ENCODE peak calls at places on chromosomes 2 and 18, in nine cellular contexts. One of them, this sample, is unnamed.

GRCh38 chr2:26621469-26622199 is 19.5 kb downstream of the CIB4 start:
- DNase-seq in aorta: no peak
- DNase-seq in psoas muscle: no peak
- DNase-seq in H9: no peak
- DNase-seq in right cardiac atrium: no peak
- DNase-seq in astrocyte: no peak
- DNase-seq in tibial artery: no peak
- DNase-seq in left ventricle myocardium inferior: no peak
- DNase-seq in SK-N-SH: peak; percentile 4
- DNase-seq in this sample: no peak

GRCh38 chr2:202982779-202983491 is 31.7 kb upstream of the NBEAL1 start:
- DNase-seq in aorta: no peak
- DNase-seq in psoas muscle: no peak
- DNase-seq in H9: no peak
- DNase-seq in right cardiac atrium: no peak
- DNase-seq in astrocyte: no peak
- DNase-seq in tibial artery: no peak
- DNase-seq in left ventricle myocardium inferior: no peak
- DNase-seq in SK-N-SH: no peak
- DNase-seq in this sample: no peak

GRCh38 chr2:169260246-169260645 is 102.1 kb downstream of the LRP2 start:
- DNase-seq in aorta: no peak
- DNase-seq in psoas muscle: no peak
- DNase-seq in H9: peak; percentile 61
- DNase-seq in right cardiac atrium: no peak
- DNase-seq in astrocyte: no peak
- DNase-seq in tibial artery: no peak
- DNase-seq in left ventricle myocardium inferior: no peak
- DNase-seq in SK-N-SH: no peak
- DNase-seq in this sample: no peak

GRCh38 chr2:182503886-182504285 is 77.0 kb upstream of the PDE1A start:
- DNase-seq in aorta: no peak
- DNase-seq in psoas muscle: no peak
- DNase-seq in H9: no peak
- DNase-seq in right cardiac atrium: no peak
- DNase-seq in astrocyte: peak; percentile 41
- DNase-seq in tibial artery: no peak
- DNase-seq in left ventricle myocardium inferior: no peak
- DNase-seq in SK-N-SH: no peak
- DNase-seq in this sample: no peak

GRCh38 chr2:88694015-88694414 is 2.5 kb downstream of the RPIA start:
- DNase-seq in aorta: no peak
- DNase-seq in psoas muscle: peak; percentile 62
- DNase-seq in H9: no peak
- DNase-seq in right cardiac atrium: no peak
- DNase-seq in astrocyte: no peak
- DNase-seq in tibial artery: no peak
- DNase-seq in left ventricle myocardium inferior: no peak
- DNase-seq in SK-N-SH: no peak
- DNase-seq in this sample: no peak

GRCh38 chr2:54904836-54905235 is 145.4 kb downstream of the RTN4 start:
- DNase-seq in aorta: no peak
- DNase-seq in psoas muscle: no peak
- DNase-seq in H9: no peak
- DNase-seq in right cardiac atrium: no peak
- DNase-seq in astrocyte: no peak
- DNase-seq in tibial artery: no peak
- DNase-seq in left ventricle myocardium inferior: no peak
- DNase-seq in SK-N-SH: no peak
- DNase-seq in this sample: no peak

GRCh38 chr2:20215183-20216040 is 9.5 kb downstream of the SDC1 start:
- DNase-seq in aorta: no peak
- DNase-seq in psoas muscle: no peak
- DNase-seq in H9: no peak
- DNase-seq in right cardiac atrium: no peak
- DNase-seq in astrocyte: no peak
- DNase-seq in tibial artery: no peak
- DNase-seq in left ventricle myocardium inferior: no peak
- DNase-seq in SK-N-SH: no peak
- DNase-seq in this sample: no peak

GRCh38 chr2:68832161-68832869 is 38.9 kb downstream of the BMP10 start:
- DNase-seq in aorta: peak; percentile 90
- DNase-seq in psoas muscle: peak; percentile 64
- DNase-seq in H9: no peak
- DNase-seq in right cardiac atrium: peak; percentile 74
- DNase-seq in astrocyte: peak; percentile 74
- DNase-seq in tibial artery: peak; percentile 85
- DNase-seq in left ventricle myocardium inferior: peak; percentile 31
- DNase-seq in SK-N-SH: no peak
- DNase-seq in this sample: peak; percentile 84

GRCh38 chr2:14960686-14961324 is 328.3 kb downstream of the LRATD1 start:
- DNase-seq in aorta: no peak
- DNase-seq in psoas muscle: no peak
- DNase-seq in H9: no peak
- DNase-seq in right cardiac atrium: no peak
- DNase-seq in astrocyte: peak; percentile 51
- DNase-seq in tibial artery: no peak
- DNase-seq in left ventricle myocardium inferior: no peak
- DNase-seq in SK-N-SH: no peak
- DNase-seq in this sample: no peak

GRCh38 chr2:16411788-16412187 is 253.8 kb downstream of the CYRIA start:
- DNase-seq in aorta: no peak
- DNase-seq in psoas muscle: no peak
- DNase-seq in H9: no peak
- DNase-seq in right cardiac atrium: no peak
- DNase-seq in astrocyte: no peak
- DNase-seq in tibial artery: no peak
- DNase-seq in left ventricle myocardium inferior: no peak
- DNase-seq in SK-N-SH: no peak
- DNase-seq in this sample: no peak
- H3K27ac ChIP-seq in aorta: no peak overlapping the region
- H3K27ac ChIP-seq in psoas muscle: no peak overlapping the region
- H3K27ac ChIP-seq in H9: no peak overlapping the region
- H3K27ac ChIP-seq in right cardiac atrium: no peak overlapping the region
- H3K27ac ChIP-seq in astrocyte: no peak overlapping the region
- H3K27ac ChIP-seq in tibial artery: no peak overlapping the region
- H3K27ac ChIP-seq in left ventricle myocardium inferior: no peak overlapping the region
- H3K27ac ChIP-seq in SK-N-SH: no peak overlapping the region
- H3K27ac ChIP-seq in this sample: no peak overlapping the region

GRCh38 chr2:240881913-240882312 is 13.3 kb downstream of the AGXT start:
- DNase-seq in aorta: no peak
- DNase-seq in psoas muscle: no peak
- DNase-seq in H9: no peak
- DNase-seq in right cardiac atrium: no peak
- DNase-seq in astrocyte: no peak
- DNase-seq in tibial artery: no peak
- DNase-seq in left ventricle myocardium inferior: no peak
- DNase-seq in SK-N-SH: no peak
- DNase-seq in this sample: no peak
- H3K27ac ChIP-seq in aorta: no peak overlapping the region
- H3K27ac ChIP-seq in psoas muscle: no peak overlapping the region
- H3K27ac ChIP-seq in H9: no peak overlapping the region
- H3K27ac ChIP-seq in right cardiac atrium: no peak overlapping the region
- H3K27ac ChIP-seq in astrocyte: no peak overlapping the region
- H3K27ac ChIP-seq in tibial artery: no peak overlapping the region
- H3K27ac ChIP-seq in left ventricle myocardium inferior: no peak overlapping the region
- H3K27ac ChIP-seq in SK-N-SH: no peak overlapping the region
- H3K27ac ChIP-seq in this sample: no peak overlapping the region

GRCh38 chr2:109447811-109448210 is 166.0 kb downstream of the SEPTIN10 start:
- DNase-seq in aorta: no peak
- DNase-seq in psoas muscle: no peak
- DNase-seq in H9: no peak
- DNase-seq in right cardiac atrium: peak; percentile 24
- DNase-seq in astrocyte: no peak
- DNase-seq in tibial artery: no peak
- DNase-seq in left ventricle myocardium inferior: no peak
- DNase-seq in SK-N-SH: peak; percentile 58
- DNase-seq in this sample: peak; percentile 8
- H3K27ac ChIP-seq in aorta: peak overlapping the region; percentile 89
- H3K27ac ChIP-seq in psoas muscle: peak overlapping the region; percentile 54
- H3K27ac ChIP-seq in H9: no peak overlapping the region
- H3K27ac ChIP-seq in right cardiac atrium: no peak overlapping the region
- H3K27ac ChIP-seq in astrocyte: peak overlapping the region; percentile 96
- H3K27ac ChIP-seq in tibial artery: peak overlapping the region; percentile 69
- H3K27ac ChIP-seq in left ventricle myocardium inferior: peak overlapping the region; percentile 25
- H3K27ac ChIP-seq in SK-N-SH: peak overlapping the region; percentile 74
- H3K27ac ChIP-seq in this sample: no peak overlapping the region

GRCh38 chr2:24210106-24210455 is 35.2 kb downstream of the FAM228A start:
- DNase-seq in aorta: no peak
- DNase-seq in psoas muscle: no peak
- DNase-seq in H9: no peak
- DNase-seq in right cardiac atrium: no peak
- DNase-seq in astrocyte: no peak
- DNase-seq in tibial artery: no peak
- DNase-seq in left ventricle myocardium inferior: no peak
- DNase-seq in SK-N-SH: no peak
- DNase-seq in this sample: no peak
- H3K27ac ChIP-seq in aorta: no peak overlapping the region
- H3K27ac ChIP-seq in psoas muscle: no peak overlapping the region
- H3K27ac ChIP-seq in H9: no peak overlapping the region
- H3K27ac ChIP-seq in right cardiac atrium: no peak overlapping the region
- H3K27ac ChIP-seq in astrocyte: no peak overlapping the region
- H3K27ac ChIP-seq in tibial artery: no peak overlapping the region
- H3K27ac ChIP-seq in left ventricle myocardium inferior: no peak overlapping the region
- H3K27ac ChIP-seq in SK-N-SH: no peak overlapping the region
- H3K27ac ChIP-seq in this sample: no peak overlapping the region

GRCh38 chr18:6056171-6056932 is 161.0 kb upstream of the TMEM200C start:
- DNase-seq in aorta: no peak
- DNase-seq in psoas muscle: no peak
- DNase-seq in H9: no peak
- DNase-seq in right cardiac atrium: no peak
- DNase-seq in astrocyte: peak; percentile 69
- DNase-seq in tibial artery: no peak
- DNase-seq in left ventricle myocardium inferior: no peak
- DNase-seq in SK-N-SH: no peak
- DNase-seq in this sample: no peak
- H3K27ac ChIP-seq in aorta: no peak overlapping the region
- H3K27ac ChIP-seq in psoas muscle: no peak overlapping the region
- H3K27ac ChIP-seq in H9: no peak overlapping the region
- H3K27ac ChIP-seq in right cardiac atrium: peak overlapping the region; percentile 67
- H3K27ac ChIP-seq in astrocyte: peak overlapping the region; percentile 91
- H3K27ac ChIP-seq in tibial artery: no peak overlapping the region
- H3K27ac ChIP-seq in left ventricle myocardium inferior: peak overlapping the region; percentile 41
- H3K27ac ChIP-seq in SK-N-SH: peak overlapping the region; percentile 80
- H3K27ac ChIP-seq in this sample: no peak overlapping the region

GRCh38 chr18:5296706-5297320 is 1.3 kb upstream of the ZBTB14 start:
- DNase-seq in aorta: peak; percentile 93
- DNase-seq in psoas muscle: peak; percentile 86
- DNase-seq in H9: peak; percentile 91
- DNase-seq in right cardiac atrium: peak; percentile 94
- DNase-seq in astrocyte: peak; percentile 76
- DNase-seq in tibial artery: peak; percentile 89
- DNase-seq in left ventricle myocardium inferior: peak; percentile 83
- DNase-seq in SK-N-SH: peak; percentile 72
- DNase-seq in this sample: peak; percentile 74

GRCh38 chr18:5294113-5294617 is 1.4 kb downstream of the ZBTB14 start:
- DNase-seq in aorta: no peak
- DNase-seq in psoas muscle: no peak
- DNase-seq in H9: no peak
- DNase-seq in right cardiac atrium: no peak
- DNase-seq in astrocyte: no peak
- DNase-seq in tibial artery: no peak
- DNase-seq in left ventricle myocardium inferior: peak; percentile 49
- DNase-seq in SK-N-SH: peak; percentile 6
- DNase-seq in this sample: peak; percentile 52

GRCh38 chr18:5294618-5295230 is 802 bp downstream of the ZBTB14 start:
- DNase-seq in aorta: peak; percentile 79
- DNase-seq in psoas muscle: peak; percentile 58
- DNase-seq in H9: peak; percentile 65
- DNase-seq in right cardiac atrium: peak; percentile 89
- DNase-seq in astrocyte: peak; percentile 51
- DNase-seq in tibial artery: peak; percentile 51
- DNase-seq in left ventricle myocardium inferior: peak; percentile 56
- DNase-seq in SK-N-SH: no peak
- DNase-seq in this sample: peak; percentile 50

GRCh38 chr18:5295981-5296705 is 617 bp upstream of the ZBTB14 start:
- DNase-seq in aorta: peak; percentile 97
- DNase-seq in psoas muscle: peak; percentile 96
- DNase-seq in H9: peak; percentile 94
- DNase-seq in right cardiac atrium: peak; percentile 99
- DNase-seq in astrocyte: peak; percentile 93
- DNase-seq in tibial artery: peak; percentile 93
- DNase-seq in left ventricle myocardium inferior: peak; percentile 97
- DNase-seq in SK-N-SH: peak; percentile 94
- DNase-seq in this sample: peak; percentile 98

GRCh38 chr18:5295231-5295920 is at the start of gene ZBTB14:
- DNase-seq in aorta: peak; percentile 79
- DNase-seq in psoas muscle: peak; percentile 74
- DNase-seq in H9: peak; percentile 43
- DNase-seq in right cardiac atrium: peak; percentile 89
- DNase-seq in astrocyte: peak; percentile 19
- DNase-seq in tibial artery: peak; percentile 35
- DNase-seq in left ventricle myocardium inferior: peak; percentile 70
- DNase-seq in SK-N-SH: peak; percentile 88
- DNase-seq in this sample: peak; percentile 66
- H3K27ac ChIP-seq in aorta: peak within 1 kb of the TSS; percentile 98
- H3K27ac ChIP-seq in psoas muscle: peak within 1 kb of the TSS; percentile 91
- H3K27ac ChIP-seq in H9: peak within 1 kb of the TSS; percentile 7
- H3K27ac ChIP-seq in right cardiac atrium: peak within 1 kb of the TSS; percentile 100
- H3K27ac ChIP-seq in astrocyte: peak within 1 kb of the TSS; percentile 84
- H3K27ac ChIP-seq in tibial artery: peak within 1 kb of the TSS; percentile 95
- H3K27ac ChIP-seq in left ventricle myocardium inferior: peak within 1 kb of the TSS; percentile 99
- H3K27ac ChIP-seq in SK-N-SH: peak within 1 kb of the TSS; percentile 86
- H3K27ac ChIP-seq in this sample: peak within 1 kb of the TSS; percentile 97

This sample was measured in uterus.